ENCODE peak calls at places on chromosomes 5 and 9, in ten cellular contexts. J, L, E, K, B, F, Q, U, Z and N are unnamed samples.

GRCh38 chr5:111582962-111583669 is 70.8 kb upstream of the STARD4 start:
- DNase-seq in J (no peak), L (no peak), E (peak; percentile 89), K (peak; percentile 92), B (no peak), F (no peak), Q (no peak), U (no peak), Z (no peak), N (peak; percentile 13)

GRCh38 chr9:98962181-98962560 is 18.5 kb downstream of the COL15A1 start:
- DNase-seq in J (no peak), L (no peak), E (no peak), K (peak; percentile 60), B (no peak), F (no peak), Q (no peak), U (no peak), Z (no peak), N (no peak)

GRCh38 chr9:31347082-31347617 is 1037.3 kb upstream of the ACO1 start:
- DNase-seq in J (no peak), L (no peak), E (no peak), K (peak; percentile 73), B (peak; percentile 30), F (no peak), Q (peak; percentile 10), U (no peak), Z (no peak), N (peak; percentile 44)

GRCh38 chr5:10842823-10843222 is 81.8 kb upstream of the DAP start:
- DNase-seq in J (no peak), L (no peak), E (no peak), K (no peak), B (no peak), F (no peak), Q (no peak), U (no peak), Z (no peak), N (no peak)

GRCh38 chr5:140259509-140259908 is 43.4 kb downstream of the PFDN1 start:
- DNase-seq in J (no peak), L (no peak), E (no peak), K (no peak), B (no peak), F (peak; percentile 75), Q (no peak), U (no peak), Z (no peak), N (peak; percentile 93)

GRCh38 chr5:505946-506555 is 18.2 kb downstream of the SLC9A3 start:
- DNase-seq in J (no peak), L (peak; percentile 65), E (no peak), K (no peak), B (no peak), F (no peak), Q (no peak), U (no peak), Z (no peak), N (no peak)

GRCh38 chr9:98302938-98303337 is 47.5 kb upstream of the TBC1D2 start:
- DNase-seq in J (no peak), L (no peak), E (no peak), K (no peak), B (no peak), F (no peak), Q (no peak), U (no peak), Z (no peak), N (no peak)

GRCh38 chr5:111224561-111224989 is 391 bp downstream of the CAMK4 start:
- DNase-seq in J (no peak), L (no peak), E (no peak), K (no peak), B (peak; percentile 41), F (no peak), Q (no peak), U (no peak), Z (no peak), N (no peak)

DNA sequence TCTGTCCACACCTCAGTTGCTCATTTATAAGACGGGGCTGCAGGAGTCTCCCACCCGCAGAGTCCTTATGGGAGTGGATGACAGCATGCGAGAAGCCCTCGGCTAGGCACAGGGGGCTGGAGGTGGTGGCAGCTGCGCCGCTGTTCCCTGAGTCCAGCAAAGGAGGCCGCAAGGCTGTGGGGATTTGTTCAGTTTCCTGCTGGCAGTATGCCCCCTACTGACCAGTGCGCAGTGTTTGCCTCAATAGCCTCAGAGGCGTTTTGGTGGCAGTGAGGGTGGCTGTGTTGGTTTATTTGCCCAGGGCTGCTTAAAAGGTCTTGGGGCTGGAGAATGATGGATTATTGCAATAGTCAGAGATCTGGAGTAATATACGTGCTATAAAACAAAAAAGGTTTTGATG is 176.3 kb upstream of the OTULINL start:
- DNase-seq in J (no peak), L (no peak), E (no peak), K (no peak), B (no peak), F (peak; percentile 66), Q (peak; percentile 24), U (no peak), Z (no peak), N (no peak)
- TF ChIP-seq CTCF in J (no peak), L (no peak), E (peak; percentile 21), K (peak; percentile 7), B (peak; percentile 18), F (peak; percentile 74), Q (peak; percentile 32), U (no peak), Z (no peak), N (peak; percentile 14)

DNA sequence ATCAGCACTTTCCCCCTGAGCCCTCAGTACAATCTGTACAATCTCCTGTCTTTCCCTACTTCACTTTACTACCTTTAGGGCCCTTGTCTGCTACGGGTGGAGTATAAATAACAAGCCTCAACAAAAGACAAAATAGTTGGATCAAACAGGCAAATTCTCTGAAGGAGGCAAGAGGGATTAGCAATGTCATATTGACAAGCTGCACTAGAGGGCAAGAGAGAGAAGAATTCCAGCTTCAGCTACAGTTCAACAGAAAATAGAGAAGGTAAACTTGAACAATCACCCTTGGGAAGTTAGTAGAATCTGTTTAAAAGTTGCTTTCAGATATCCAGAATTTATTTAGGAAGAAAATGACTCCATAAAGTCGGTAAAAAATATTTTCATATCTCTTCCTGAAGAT is 68.4 kb upstream of the IZUMO3 start:
- DNase-seq in J (no peak), L (no peak), E (no peak), K (no peak), B (no peak), F (no peak), Q (peak; percentile 3), U (no peak), Z (no peak), N (peak; percentile 33)
- TF ChIP-seq CTCF in J (peak; percentile 27), L (no peak), E (no peak), K (no peak), B (no peak), F (peak; percentile 78), Q (no peak), U (no peak), Z (no peak), N (peak; percentile 18)

GRCh38 chr5:72410896-72411295 is 90.7 kb downstream of the PTCD2 start:
- DNase-seq in J (no peak), L (no peak), E (no peak), K (peak; percentile 78), B (no peak), F (no peak), Q (no peak), U (no peak), Z (no peak), N (peak; percentile 38)

GRCh38 chr5:72408602-72409001 is 88.4 kb downstream of the PTCD2 start:
- DNase-seq in J (no peak), L (no peak), E (no peak), K (peak; percentile 60), B (no peak), F (no peak), Q (no peak), U (no peak), Z (no peak), N (peak; percentile 43)

GRCh38 chr5:72415926-72416325 is 91.3 kb downstream of the ZNF366 start:
- DNase-seq in J (no peak), L (no peak), E (no peak), K (no peak), B (no peak), F (no peak), Q (no peak), U (no peak), Z (no peak), N (no peak)

GRCh38 chr5:72408127-72408526 is 88.0 kb downstream of the PTCD2 start:
- DNase-seq in J (no peak), L (no peak), E (no peak), K (no peak), B (no peak), F (no peak), Q (no peak), U (no peak), Z (no peak), N (no peak)

GRCh38 chr5:72412283-72413055 is 92.3 kb downstream of the PTCD2 start:
- DNase-seq in J (no peak), L (no peak), E (peak; percentile 73), K (peak; percentile 75), B (no peak), F (no peak), Q (no peak), U (no peak), Z (no peak), N (no peak)
- TF ChIP-seq CTCF in J (no peak), L (no peak), E (peak; percentile 63), K (peak; percentile 39), B (no peak), F (no peak), Q (no peak), U (no peak), Z (no peak), N (no peak)

GRCh38 chr5:147935032-147935431 is 28.7 kb upstream of the C5orf46 start:
- DNase-seq in J (no peak), L (no peak), E (no peak), K (peak; percentile 88), B (no peak), F (no peak), Q (peak; percentile 18), U (no peak), Z (no peak), N (peak; percentile 86)
- TF ChIP-seq CTCF in J (peak; percentile 62), L (peak; percentile 50), E (no peak), K (peak; percentile 42), B (peak; percentile 31), F (peak; percentile 76), Q (peak; percentile 17), U (peak; percentile 32), Z (no peak), N (peak; percentile 91)

GRCh38 chr9:17082343-17082742 is 52.5 kb upstream of the CNTLN start:
- DNase-seq in J (no peak), L (no peak), E (no peak), K (peak; percentile 36), B (no peak), F (peak; percentile 85), Q (peak; percentile 16), U (no peak), Z (no peak), N (no peak)
- TF ChIP-seq CTCF in J (no peak), L (no peak), E (peak; percentile 19), K (no peak), B (no peak), F (peak; percentile 47), Q (no peak), U (no peak), Z (no peak), N (no peak)

GRCh38 chr9:70465904-70466303 is 51.4 kb upstream of the KLF9 start:
- DNase-seq in J (no peak), L (no peak), E (no peak), K (no peak), B (no peak), F (no peak), Q (no peak), U (no peak), Z (no peak), N (no peak)
- TF ChIP-seq CTCF in J (no peak), L (no peak), E (no peak), K (no peak), B (no peak), F (no peak), Q (no peak), U (no peak), Z (no peak), N (no peak)